ENCODE peak calls at places on chromosomes 16 and 17, in ten cellular contexts. Y is T-helper 1 cell; F is A673; G is activated T-cell treated with anti-CD3 and anti-CD28 coated beads, Interleukin-2, amount 50 U/mL, for 4 hours; N is lower leg skin; P is H9; S is HuH-7; C is T-helper 17 cell; X is Kasumi-1; R is Right ventricle myocardium superior. H is an unnamed sample.

GRCh38 chr16:46911650-46912049 is 27.5 kb downstream of the GPT2 start:
- DNase-seq in F (no peak), G (no peak), S (no peak), R (no peak), Y (no peak), N (no peak), P (no peak), C (no peak), X (no peak), H (no peak)

GRCh38 chr17:63911657-63912100 is 621 bp upstream of the CSHL1 start:
- DNase-seq in C (peak), F (peak), R (no peak), Y (peak), G (peak), N (no peak), P (peak), S (peak), X (peak), H (peak)

GRCh38 chr17:64786337-64786736 is 124.2 kb upstream of the SMURF2 start:
- DNase-seq in Y (no peak), R (no peak), X (no peak), C (no peak), S (no peak), G (no peak), N (peak), F (no peak), P (no peak), H (no peak)

GRCh38 chr17:50129946-50130777 is at the start of gene SAMD14:
- DNase-seq in R (no peak), X (no peak), C (peak), N (no peak), P (no peak), S (no peak), G (peak), F (peak), Y (no peak), H (peak)

GRCh38 chr17:2064980-2065785 is 10.3 kb downstream of the HIC1 start:
- DNase-seq in F (peak), N (no peak), C (no peak), S (peak), P (peak), Y (peak), X (peak), R (peak), G (no peak), H (peak)

GRCh38 chr17:38879878-38880727 is 10.2 kb downstream of the LASP1 start:
- DNase-seq in C (no peak), N (no peak), G (no peak), X (peak), F (peak), Y (no peak), S (no peak), R (peak), P (peak), H (peak)

GRCh38 chr17:75102385-75102821 is 7.4 kb upstream of the ARMC7 start:
- DNase-seq in F (no peak), R (no peak), S (no peak), C (no peak), G (no peak), Y (no peak), N (no peak), X (peak), P (peak), H (no peak)

GRCh38 chr17:78924481-78925151 is 571 bp downstream of the TIMP2 start:
- DNase-seq in F (peak), Y (no peak), R (peak), C (no peak), N (no peak), P (peak), G (no peak), X (peak), S (no peak), H (peak)

GRCh38 chr16:922051-922450 is 48.7 kb downstream of the LMF1 start:
- DNase-seq in Y (no peak), P (no peak), R (no peak), S (no peak), C (no peak), F (no peak), G (no peak), N (no peak), X (no peak), H (no peak)

GRCh38 chr17:44961921-44962350 is 6.2 kb downstream of the C1QL1 start:
- DNase-seq in C (no peak), N (no peak), S (peak), P (peak), F (no peak), R (no peak), X (no peak), G (no peak), Y (no peak), H (peak)

GRCh38 chr16:76574651-76575050 is 297.4 kb downstream of the CNTNAP4 start:
- DNase-seq in S (peak), G (no peak), C (no peak), R (no peak), P (no peak), X (no peak), Y (no peak), N (no peak), F (no peak), H (no peak)

H was measured in NCI-H82.